ENCODE peak calls at places on chromosomes 11 and 22, in six cellular contexts. A is cardiac fibroblast; Q is right lobe of liver; W is GM18507; I is transverse colon; S is stimulated activated CD4-positive, alpha-beta T cell treated with anti-CD3 and anti-CD28 coated beads, Interleukin-1b, Interleukin-23, amount 100 ng/mL, for 1 hour. D is an unnamed sample.

GRCh38 chr22:28813772-28814518 is 13.6 kb upstream of the XBP1 start:
- DNase-seq in S (no peak), W (no peak), Q (peak), I (peak), A (peak), D (peak)

GRCh38 chr22:36339171-36340065 is 48.3 kb downstream of the MYH9 start:
- DNase-seq in A (peak), S (no peak), I (no peak), Q (no peak), W (no peak), D (no peak)

GRCh38 chr22:40678493-40679248 is 613 bp upstream of the MCHR1 start:
- DNase-seq in Q (peak), I (no peak), A (no peak), W (no peak), S (no peak), D (no peak)

GRCh38 chr22:47213571-47214230 is 451.3 kb downstream of the TBC1D22A start:
- DNase-seq in S (no peak), Q (no peak), I (peak), W (peak), A (peak), D (no peak)

GRCh38 chr11:120532511-120533196 is 21.1 kb downstream of the GRIK4 start:
- DNase-seq in S (no peak), Q (no peak), A (peak), I (no peak), W (no peak), D (no peak)

GRCh38 chr11:72625746-72626636 is 48.2 kb downstream of the PDE2A start:
- DNase-seq in W (no peak), Q (peak), S (no peak), I (peak), A (peak), D (peak)

GRCh38 chr11:74437441-74437840 is 29.9 kb downstream of the KCNE3 start:
- DNase-seq in I (no peak), A (no peak), S (no peak), Q (no peak), W (no peak), D (no peak)

GRCh38 chr22:31240011-31240410 is 27.9 kb downstream of the LIMK2 start:
- DNase-seq in W (no peak), S (no peak), Q (no peak), I (no peak), A (peak), D (no peak)

D was measured in pancreas.